ENCODE peak calls at places on chromosomes 11 and 22, in six cellular contexts. M, G, N, R, K and A are unnamed samples.

GRCh38 chr11:129287920-129288319 is 87.7 kb upstream of the BARX2 start:
- DNase-seq in N (no peak), M (no peak), R (no peak), K (no peak), G (no peak), A (no peak)

GRCh38 chr11:3802016-3802790 is 4.8 kb upstream of the NUP98 start:
- DNase-seq in R (peak; percentile 61), M (no peak), N (no peak), K (no peak), G (peak; percentile 58), A (no peak)

GRCh38 chr22:45876136-45877035 is 100.6 kb downstream of the WNT7B start:
- DNase-seq in G (no peak), K (no peak), M (no peak), N (no peak), R (no peak), A (no peak)

GRCh38 chr22:17672417-17672991 is 33.9 kb downstream of the BCL2L13 start:
- DNase-seq in N (no peak), K (peak; percentile 42), G (peak; percentile 37), R (no peak), M (no peak), A (no peak)

GRCh38 chr11:45225277-45225676 is 60.9 kb downstream of the SYT13 start:
- DNase-seq in M (no peak), N (no peak), K (no peak), G (no peak), R (no peak), A (no peak)

GRCh38 chr22:33542153-33542552 is 378.1 kb downstream of the LARGE1 start:
- DNase-seq in K (no peak), N (no peak), G (no peak), R (peak; percentile 46), M (no peak), A (no peak)

GRCh38 chr11:60265373-60266214 is 14.9 kb upstream of the MS4A4A start:
- DNase-seq in N (no peak), G (peak; percentile 7), R (peak; percentile 51), K (peak; percentile 14), M (no peak), A (peak; percentile 13)

GRCh38 chr11:80084614-80085013 is 643.8 kb upstream of the TENM4 start:
- DNase-seq in K (no peak), R (no peak), N (no peak), M (no peak), G (no peak), A (no peak)

GRCh38 chr11:110818032-110818687 is 105.9 kb upstream of the ARHGAP20 start:
- DNase-seq in K (peak; percentile 76), N (no peak), G (peak; percentile 60), M (no peak), R (peak; percentile 71), A (no peak)

GRCh38 chr22:46731246-46732040 is 6.6 kb downstream of the CERK start:
- DNase-seq in M (peak; percentile 92), N (no peak), G (no peak), R (no peak), K (no peak), A (no peak)

GRCh38 chr11:64225608-64226506 is at the start of the genes NUDT22 and TRPT1:
- DNase-seq in R (peak; percentile 74), G (peak; percentile 66), N (peak; percentile 27), M (peak; percentile 97), K (peak; percentile 71), A (peak; percentile 87)
- TF ChIP-seq CTCF in R (peak; percentile 35), G (peak; percentile 12), N (peak; percentile 21), M (no peak), K (peak; percentile 28), A (peak; percentile 39)

GRCh38 chr11:72331761-72332160 is 87.8 kb upstream of the PHOX2A start:
- DNase-seq in K (no peak), R (no peak), G (no peak), N (no peak), M (no peak), A (no peak)

GRCh38 chr11:72330131-72330727 is 86.3 kb upstream of the PHOX2A start:
- DNase-seq in R (no peak), M (no peak), N (no peak), K (no peak), G (no peak), A (no peak)

GRCh38 chr11:72333657-72334056 is 89.7 kb upstream of the PHOX2A start:
- DNase-seq in N (no peak), K (peak; percentile 10), M (no peak), R (no peak), G (no peak), A (no peak)

GRCh38 chr11:72326151-72326842 is 82.3 kb upstream of the PHOX2A start:
- DNase-seq in G (peak; percentile 73), K (peak; percentile 29), M (no peak), N (no peak), R (peak; percentile 69), A (no peak)

DNA sequence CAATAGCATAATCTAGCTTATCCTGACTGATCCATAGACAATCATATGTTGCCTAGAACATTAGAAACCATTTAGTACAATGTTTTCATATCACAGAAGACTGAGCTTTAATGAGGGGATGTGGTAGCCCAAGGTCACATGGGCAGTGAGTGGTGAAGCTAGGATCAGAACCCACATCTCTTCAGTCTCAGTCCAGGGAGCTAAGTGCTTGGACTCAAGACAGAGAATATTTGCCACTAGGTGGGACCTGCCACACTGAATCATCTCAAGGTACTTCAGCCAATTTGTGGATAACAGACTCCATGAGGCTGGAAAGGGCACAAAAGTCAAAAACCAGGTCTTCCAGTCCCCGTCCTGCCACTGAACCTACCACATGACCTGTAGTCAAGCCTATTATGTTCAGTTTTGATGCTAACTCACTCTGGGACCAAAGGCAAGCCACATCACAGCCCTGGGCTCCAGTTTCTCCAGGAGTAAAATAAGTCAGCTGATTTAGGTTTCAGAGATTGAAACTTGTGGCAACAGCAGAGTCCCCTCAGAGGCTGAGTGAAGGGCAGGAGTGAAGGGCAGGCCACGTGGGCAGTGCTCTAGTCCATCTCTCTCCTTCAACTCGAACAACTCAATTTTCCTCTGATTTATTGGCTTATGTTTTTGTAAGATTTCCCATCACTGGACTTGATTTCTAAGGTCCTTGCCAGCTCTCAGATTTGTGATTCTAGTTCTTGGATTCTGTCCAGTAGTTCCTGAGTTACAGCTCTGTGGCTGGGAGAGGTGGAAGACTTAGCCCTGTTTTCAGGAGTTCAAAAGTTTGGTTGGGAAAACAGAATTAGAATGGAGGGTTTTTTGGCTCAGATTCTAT is 84.6 kb upstream of the PHOX2A start:
- DNase-seq in K (peak; percentile 46), G (peak; percentile 42), R (no peak), M (no peak), N (no peak), A (no peak)
- TF ChIP-seq CTCF in K (no peak), G (no peak), R (no peak), M (no peak), N (no peak), A (no peak)

DNA sequence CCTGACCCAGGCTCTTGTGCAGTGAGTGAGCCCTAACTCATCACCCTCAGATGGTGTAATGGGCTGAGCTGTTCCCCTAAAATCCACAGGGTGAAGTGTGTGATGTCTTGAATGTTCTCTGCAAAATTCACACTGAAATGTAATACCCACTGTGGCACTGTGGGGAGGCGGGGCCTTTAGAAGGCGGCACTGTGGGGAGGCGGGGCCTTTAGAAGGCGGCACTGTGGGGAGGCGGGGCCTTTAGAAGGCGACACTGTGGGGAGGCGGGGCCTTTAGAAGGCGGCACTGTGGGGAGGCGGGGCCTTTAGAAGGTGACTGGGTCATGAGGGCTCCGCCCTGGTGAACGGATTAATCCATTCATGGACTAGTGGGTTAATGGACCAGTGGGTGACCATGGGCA is 33.0 kb downstream of the CHID1 start:
- DNase-seq in G (no peak), M (no peak), K (no peak), R (no peak), N (no peak), A (no peak)
- TF ChIP-seq CTCF in G (no peak), M (no peak), K (no peak), R (no peak), N (no peak), A (no peak)

GRCh38 chr11:49221112-49221511 is 12.7 kb upstream of the FOLH1 start:
- DNase-seq in G (no peak), K (no peak), M (no peak), R (no peak), N (no peak), A (no peak)
- TF ChIP-seq CTCF in G (no peak), K (no peak), M (no peak), R (no peak), N (no peak), A (no peak)

GRCh38 chr11:15038963-15039362 is 34.4 kb upstream of the CALCB start:
- DNase-seq in R (peak; percentile 54), K (peak; percentile 37), G (peak; percentile 15), N (no peak), M (no peak), A (no peak)
- TF ChIP-seq CTCF in R (peak; percentile 24), K (peak; percentile 37), G (peak; percentile 30), N (no peak), M (no peak), A (no peak)

GRCh38 chr22:19291218-19291579 is 320 bp downstream of the CLTCL1 start:
- DNase-seq in K (no peak), G (no peak), M (peak; percentile 80), R (no peak), N (no peak), A (peak; percentile 50)
- TF ChIP-seq CTCF in K (no peak), G (no peak), M (no peak), R (no peak), N (peak; percentile 1), A (no peak)

GRCh38 chr11:57744386-57744785 is 3.1 kb downstream of the SELENOH start:
- DNase-seq in G (no peak), R (no peak), M (no peak), N (no peak), K (no peak), A (no peak)
- TF ChIP-seq CTCF in G (no peak), R (no peak), M (no peak), N (no peak), K (no peak), A (no peak)

DNA sequence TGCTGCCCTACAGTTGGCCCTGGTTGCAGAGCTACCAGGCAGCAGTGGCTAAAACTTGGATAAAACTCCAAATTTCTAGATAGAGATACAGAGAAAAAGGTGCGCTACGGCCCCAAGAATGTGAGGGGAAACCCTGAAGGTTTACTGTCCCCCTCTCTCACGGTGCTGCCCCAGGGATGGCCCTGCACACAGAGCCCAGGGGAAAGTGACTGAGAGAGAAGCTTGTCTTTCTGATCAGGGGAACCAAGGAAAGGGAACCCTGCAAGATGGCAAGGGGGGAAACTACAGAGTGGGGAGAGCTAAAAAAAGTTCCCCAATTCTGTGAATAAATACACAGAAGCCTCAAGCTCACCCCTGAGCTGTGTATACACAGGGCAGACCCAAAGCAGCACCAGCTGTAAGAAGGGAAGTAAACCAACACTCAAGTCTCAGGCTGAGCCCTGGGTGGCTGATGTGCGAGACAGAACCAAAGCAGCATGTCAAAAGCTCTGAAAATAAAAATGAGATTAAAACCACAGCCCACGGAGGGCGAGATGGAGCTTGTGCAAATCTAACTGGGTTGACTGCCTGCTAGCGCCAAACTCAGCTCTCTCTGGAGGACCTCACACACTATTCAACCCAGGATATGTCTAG is 22.1 kb downstream of the GNB1L start:
- DNase-seq in G (no peak), R (no peak), K (no peak), M (no peak), N (no peak), A (no peak)
- TF ChIP-seq CTCF in G (no peak), R (no peak), K (no peak), M (no peak), N (no peak), A (no peak)

GRCh38 chr11:122882189-122882808 is at the start of gene JHY:
- DNase-seq in G (no peak), M (no peak), N (no peak), K (no peak), R (no peak), A (no peak)
- TF ChIP-seq CTCF in G (no peak), M (no peak), N (no peak), K (no peak), R (no peak), A (no peak)

GRCh38 chr11:88555829-88556202 is 218.3 kb upstream of the CTSC start:
- DNase-seq in K (peak; percentile 70), G (peak; percentile 36), M (no peak), R (peak; percentile 55), N (no peak), A (no peak)
- TF ChIP-seq CTCF in K (no peak), G (no peak), M (no peak), R (no peak), N (no peak), A (no peak)